ENCODE peak calls at places on chromosomes 7 and 10, in seven cellular contexts. F is NCI-H1694; L is stimulated activated CD4-positive, alpha-beta T cell treated with anti-CD3 and anti-CD28 coated beads, Interleukin-1b, Interleukin-23, amount 100 ng/mL, for 1 hour; E is psoas muscle; R is GM20000; D is neural crest cell; N is Right ventricle myocardium inferior. C is an unnamed sample.
A peak's percentile ranks its signal among the peaks of the same experiment; 100 is the strongest.

GRCh38 chr10:6778992-6779701 is 199.1 kb upstream of the PRKCQ start:
- DNase-seq in F (no peak), L (no peak), E (peak; percentile 27), R (no peak), D (no peak), N (no peak), C (peak; percentile 85)

GRCh38 chr7:105219771-105220160 is 169.0 kb downstream of the SRPK2 start:
- DNase-seq in F (no peak), L (no peak), E (no peak), R (no peak), D (no peak), N (no peak), C (peak; percentile 96)

GRCh38 chr7:27155816-27156507 is 513 bp downstream of the HOXA7 start:
- DNase-seq in F (no peak), L (no peak), E (peak; percentile 54), R (no peak), D (no peak), N (peak; percentile 62), C (no peak)

GRCh38 chr10:60473557-60473956 is 83.9 kb upstream of the ANK3 start:
- DNase-seq in F (no peak), L (no peak), E (no peak), R (no peak), D (no peak), N (no peak), C (peak; percentile 92)

GRCh38 chr10:8897769-8898168 is 843.3 kb downstream of the GATA3 start:
- DNase-seq in F (no peak), L (no peak), E (no peak), R (no peak), D (no peak), N (no peak), C (no peak)

GRCh38 chr10:33808475-33808874 is 474.0 kb upstream of the NRP1 start:
- DNase-seq in F (no peak), L (no peak), E (no peak), R (no peak), D (no peak), N (no peak), C (no peak)

GRCh38 chr10:123392182-123392930 is 238.2 kb downstream of the BUB3 start:
- DNase-seq in F (no peak), L (no peak), E (no peak), R (peak; percentile 78), D (no peak), N (no peak), C (no peak)

GRCh38 chr7:123635551-123636359 is 19.9 kb upstream of the LMOD2 start:
- DNase-seq in F (peak; percentile 5), L (no peak), E (no peak), R (no peak), D (no peak), N (no peak), C (no peak)

GRCh38 chr7:2157473-2158279 is 75.1 kb downstream of the MAD1L1 start:
- DNase-seq in F (peak; percentile 24), L (no peak), E (peak; percentile 56), R (no peak), D (no peak), N (peak; percentile 52), C (no peak)

GRCh38 chr10:77821036-77821435 is 105.5 kb downstream of the DLG5 start:
- DNase-seq in F (no peak), L (no peak), E (no peak), R (no peak), D (no peak), N (peak; percentile 45), C (no peak)

GRCh38 chr7:77727936-77728701 is 31.9 kb downstream of the RSBN1L start:
- DNase-seq in F (peak; percentile 81), L (no peak), E (no peak), R (no peak), D (no peak), N (no peak), C (no peak)

GRCh38 chr10:60820093-60820769 is 42.0 kb downstream of the CDK1 start:
- DNase-seq in F (no peak), L (no peak), E (no peak), R (peak; percentile 11), D (no peak), N (no peak), C (no peak)

GRCh38 chr10:96272256-96272985 is 1.1 kb upstream of the BLNK start:
- DNase-seq in F (no peak), L (no peak), E (no peak), R (no peak), D (no peak), N (no peak), C (no peak)

GRCh38 chr10:96700477-96701099 is 19.7 kb downstream of the PIK3AP1 start:
- DNase-seq in F (no peak), L (no peak), E (no peak), R (peak; percentile 70), D (no peak), N (peak; percentile 71), C (no peak)

GRCh38 chr10:72825163-72825562 is 68.4 kb upstream of the OIT3 start:
- DNase-seq in F (no peak), L (no peak), E (no peak), R (no peak), D (no peak), N (no peak), C (no peak)

C was measured in PC-9.